ENCODE peak calls at places on chromosomes 1 and 21, in five cellular contexts. B is Calu3; M is stimulated activated CD8-positive, alpha-beta memory T cell treated with anti-CD3 and anti-CD28 coated beads, Interleukin-15, amount 100 ng/mL, for 24 hours; P is dermis blood vessel endothelial cell; V is stimulated activated CD4-positive, alpha-beta T cell treated with anti-CD3 and anti-CD28 coated beads, Interleukin-2, amount 100 ng/mL, for 4 hours. I is an unnamed sample.

GRCh38 chr21:45387506-45387905 is 17.5 kb upstream of the COL18A1 start:
- DNase-seq in M (no peak), B (no peak), P (no peak), V (no peak), I (no peak)

GRCh38 chr1:3688356-3688755 is 36.0 kb downstream of the TP73 start:
- DNase-seq in M (no peak), V (no peak), P (no peak), B (no peak), I (peak)

GRCh38 chr21:44865561-44866280 is 7.8 kb downstream of the PTTG1IP start:
- DNase-seq in M (no peak), P (no peak), B (no peak), V (no peak), I (no peak)

GRCh38 chr1:20377516-20378270 is 87.0 kb downstream of the VWA5B1 start:
- DNase-seq in V (no peak), M (no peak), B (no peak), P (no peak), I (no peak)

GRCh38 chr1:178282949-178283367 is 189.1 kb downstream of the RASAL2 start:
- DNase-seq in V (no peak), M (no peak), B (no peak), P (peak), I (peak)

GRCh38 chr1:15214507-15214906 is 32.5 kb upstream of the FHAD1 start:
- DNase-seq in P (no peak), M (no peak), V (no peak), B (no peak), I (no peak)

GRCh38 chr21:44742418-44743153 is 31.2 kb upstream of the TSPEAR start:
- DNase-seq in P (peak), V (no peak), B (no peak), M (no peak), I (no peak)

GRCh38 chr1:226120398-226120797 is 57.9 kb downstream of the H3-3A start:
- DNase-seq in V (no peak), M (no peak), P (no peak), B (no peak), I (no peak)

GRCh38 chr1:107559881-107560280 is 405.1 kb downstream of the VAV3 start:
- DNase-seq in M (no peak), P (no peak), B (no peak), V (no peak), I (no peak)

GRCh38 chr21:37767984-37768383 is 148.3 kb downstream of the KCNJ6 start:
- DNase-seq in M (no peak), V (no peak), P (no peak), B (no peak), I (no peak)

GRCh38 chr1:206846475-206846874 is 18.9 kb upstream of the IL20 start:
- DNase-seq in V (no peak), P (no peak), M (no peak), B (no peak), I (no peak)

GRCh38 chr21:29904359-29905282 is 35.2 kb downstream of the GRIK1 start:
- DNase-seq in M (no peak), V (no peak), P (no peak), B (no peak), I (no peak)

GRCh38 chr1:185559684-185560310 is 174.4 kb upstream of the HMCN1 start:
- DNase-seq in M (no peak), V (no peak), P (peak), B (peak), I (peak)

GRCh38 chr1:212699104-212699838 is 369 bp downstream of the BATF3 start:
- DNase-seq in V (peak), P (peak), B (peak), M (no peak), I (peak)

GRCh38 chr1:247373721-247374141 is 42.1 kb upstream of the ZNF496 start:
- DNase-seq in M (peak), P (peak), V (peak), B (no peak), I (peak)

GRCh38 chr1:81351864-81352263 is 448.9 kb upstream of the ADGRL2 start:
- DNase-seq in B (no peak), V (no peak), M (no peak), P (no peak), I (no peak)

GRCh38 chr1:45375104-45376090 is 35.2 kb upstream of the MUTYH start:
- DNase-seq in B (peak), P (peak), V (no peak), M (no peak), I (no peak)